ENCODE peak calls at places on chromosomes 3 and 15, in seven cellular contexts. Z is uterus, R is mesendoderm, S is neural progenitor cell, Y is mammary epithelial cell, O is body of pancreas, D is SJSA1. C is an unnamed sample. For H3K36me3, the result is how much of the 10 kb centered on the place peaks cover.

GRCh38 chr3:182940266-182940808 is 40.0 kb downstream of the DCUN1D1 start:
- DNase-seq in R (no peak), S (no peak), Y (no peak), O (no peak), Z (no peak), D (no peak), C (no peak)

GRCh38 chr3:126967386-126967785 is 15.5 kb upstream of the PLXNA1 start:
- DNase-seq in O (no peak), Z (no peak), S (no peak), D (no peak), R (no peak), Y (no peak), C (no peak)

GRCh38 chr15:85646538-85647091 is 148.1 kb downstream of the KLHL25 start:
- DNase-seq in O (no peak), S (no peak), Z (no peak), Y (peak), D (no peak), R (peak), C (no peak)

GRCh38 chr3:42520906-42521305 is 18.5 kb downstream of the VIPR1 start:
- DNase-seq in S (no peak), R (no peak), D (no peak), Z (no peak), O (no peak), Y (no peak), C (no peak)

GRCh38 chr3:167318306-167318705 is 61.8 kb downstream of the ZBBX start:
- DNase-seq in Y (no peak), Z (no peak), S (no peak), D (no peak), O (no peak), R (no peak), C (no peak)

GRCh38 chr3:23308986-23309625 is 106.0 kb downstream of the UBE2E2 start:
- DNase-seq in D (no peak), S (no peak), R (peak), Y (peak), O (no peak), Z (no peak), C (no peak)

GRCh38 chr15:68268405-68268804 is 9.1 kb upstream of the FEM1B start:
- DNase-seq in Y (peak), S (no peak), O (no peak), D (no peak), Z (no peak), R (no peak), C (no peak)

GRCh38 chr15:66231421-66232266 is 21.9 kb downstream of the MEGF11 start:
- DNase-seq in R (no peak), S (peak), D (no peak), O (no peak), Y (peak), Z (no peak), C (no peak)

GRCh38 chr15:55993804-55994539 is 560 bp upstream of the NEDD4 start:
- DNase-seq in S (peak), Y (peak), R (peak), Z (no peak), D (peak), O (no peak), C (no peak)

GRCh38 chr15:65587094-65587493 is 23.8 kb downstream of the INTS14 start:
- DNase-seq in Z (no peak), S (no peak), D (no peak), O (no peak), R (no peak), Y (no peak), C (no peak)

GRCh38 chr15:86061581-86061980 is 18.1 kb upstream of the AGBL1 start:
- DNase-seq in Z (no peak), Y (no peak), O (no peak), D (no peak), R (no peak), S (peak), C (no peak)

GRCh38 chr3:184175506-184175905 is 851 bp downstream of the AP2M1 start:
- DNase-seq in S (no peak), R (peak), O (no peak), Y (no peak), Z (no peak), D (peak), C (peak)

GRCh38 chr15:37720267-37720666 is 214.2 kb upstream of the TMCO5A start:
- DNase-seq in O (no peak), R (no peak), Y (no peak), S (no peak), Z (no peak), D (no peak), C (no peak)

GRCh38 chr3:178320481-178321352 is 215.5 kb upstream of the KCNMB2 start:
- DNase-seq in Z (peak), Y (peak), R (no peak), S (no peak), O (peak), D (no peak), C (no peak)

GRCh38 chr3:45112939-45113338 is 33.2 kb downstream of the CDCP1 start:
- DNase-seq in O (peak), D (no peak), Z (peak), Y (no peak), S (no peak), R (no peak), C (no peak)

GRCh38 chr15:62648954-62649353 is 393.6 kb upstream of the TPM1 start:
- DNase-seq in Y (no peak), Z (no peak), D (no peak), O (peak), R (peak), S (no peak), C (peak)

GRCh38 chr3:46999516-47000197 is 20.2 kb downstream of the NBEAL2 start:
- DNase-seq in Y (no peak), Z (no peak), D (no peak), O (no peak), R (no peak), S (no peak), C (no peak)

GRCh38 chr3:155153242-155154186 is 73.4 kb downstream of the MME start:
- DNase-seq in Z (no peak), D (no peak), Y (no peak), O (no peak), R (no peak), S (no peak), C (no peak)

GRCh38 chr3:194512895-194513601 is 26.2 kb upstream of the ATP13A3 start:
- DNase-seq in D (no peak), R (no peak), Z (no peak), O (peak), Y (no peak), S (no peak), C (no peak)

GRCh38 chr3:66106788-66107187 is 68.1 kb upstream of the MAGI1 start:
- DNase-seq in R (no peak), O (no peak), S (no peak), D (peak), Z (no peak), Y (no peak), C (no peak)

GRCh38 chr15:90345859-90346258 is 6.2 kb upstream of the ZNF774 start:
- DNase-seq in S (no peak), Z (no peak), R (peak), O (peak), D (no peak), Y (no peak), C (no peak)

GRCh38 chr3:44762170-44762677 is 630 bp downstream of the KIF15 start:
- DNase-seq in S (no peak), D (no peak), Z (no peak), R (no peak), Y (peak), O (no peak), C (peak)

GRCh38 chr15:57307527-57308193 is 68.6 kb upstream of the CGNL1 start:
- DNase-seq in Z (no peak), D (no peak), O (no peak), R (no peak), Y (no peak), S (no peak), C (no peak)

GRCh38 chr3:113758389-113759029 is 11.7 kb downstream of the ATP6V1A start:
- DNase-seq in S (no peak), Y (peak), Z (no peak), D (peak), O (no peak), R (no peak), C (no peak)

GRCh38 chr15:26864664-26865191 is 2.1 kb upstream of the GABRA5 start:
- DNase-seq in O (peak), D (peak), R (peak), Z (no peak), Y (peak), S (peak), C (peak)

GRCh38 chr3:179949869-179950268 is 86.9 kb downstream of the PEX5L start:
- DNase-seq in S (no peak), R (no peak), D (no peak), Y (no peak), O (no peak), Z (no peak), C (no peak)

GRCh38 chr15:71892335-71892734 is 82.0 kb downstream of the NR2E3 start:
- DNase-seq in O (no peak), S (no peak), Y (no peak), Z (no peak), R (no peak), D (no peak), C (no peak)
- H3K36me3 ChIP-seq in O (under half), S (under half), Y (under half), Z (under half), R (under half), D (under half), C (under half)

GRCh38 chr15:74405823-74406222 is 27.9 kb downstream of the SEMA7A start:
- DNase-seq in Y (no peak), R (no peak), S (no peak), Z (no peak), D (no peak), O (no peak), C (no peak)

GRCh38 chr15:74406517-74406916 is 27.2 kb downstream of the SEMA7A start:
- DNase-seq in D (no peak), O (no peak), Z (no peak), Y (no peak), R (no peak), S (no peak), C (no peak)

GRCh38 chr15:74408815-74409214 is 24.9 kb downstream of the SEMA7A start:
- DNase-seq in Z (no peak), S (no peak), R (no peak), D (no peak), Y (no peak), O (no peak), C (no peak)

GRCh38 chr15:74408385-74408784 is 25.4 kb downstream of the SEMA7A start:
- DNase-seq in Y (no peak), Z (no peak), S (no peak), O (no peak), R (no peak), D (no peak), C (no peak)

DNA sequence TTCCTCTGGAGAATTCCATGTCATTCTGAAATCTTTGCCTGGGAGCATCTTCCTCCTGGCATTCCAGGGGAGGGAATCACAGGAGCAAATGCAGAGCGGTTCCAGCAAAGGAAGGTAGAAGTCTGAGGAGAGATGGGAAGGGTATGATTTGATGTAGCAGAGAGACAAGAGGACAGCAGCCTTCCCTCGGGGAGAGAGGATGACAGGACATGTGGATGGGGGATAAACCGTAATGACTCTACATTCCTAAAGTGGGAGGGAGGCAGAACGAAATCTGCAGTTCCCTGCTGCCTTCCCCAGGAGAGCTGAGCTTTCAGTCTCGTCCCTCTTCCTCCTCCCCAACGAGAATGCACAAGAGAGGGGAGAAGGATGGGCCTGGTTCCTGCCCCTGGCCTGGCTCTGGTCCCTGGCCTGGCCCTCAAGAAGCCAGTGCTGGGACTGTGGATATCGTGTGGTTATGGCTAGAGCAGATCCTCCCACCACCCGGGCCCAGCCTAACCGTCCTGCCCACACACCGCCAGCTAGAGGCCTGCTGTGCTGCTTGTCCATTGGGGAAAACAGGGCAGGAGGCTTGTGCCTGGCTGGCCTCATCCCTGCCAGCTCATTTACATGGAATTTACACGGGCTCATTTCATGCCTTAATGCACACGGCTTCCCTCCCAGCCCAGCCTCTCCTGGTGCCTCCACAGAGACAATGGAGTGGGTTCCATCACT is 26.6 kb downstream of the SEMA7A start:
- DNase-seq in O (no peak), S (peak), D (peak), Z (peak), R (peak), Y (peak), C (no peak)
- H3K27ac ChIP-seq in O (no peak), S (no peak), D (peak), Z (peak), R (no peak), Y (peak), C (peak)

GRCh38 chr3:12924437-12924836 is 83.1 kb upstream of the RPL32 start:
- DNase-seq in Z (no peak), D (no peak), S (no peak), O (no peak), Y (no peak), R (no peak), C (no peak)

GRCh38 chr3:12922299-12922698 is 80.9 kb upstream of the RPL32 start:
- DNase-seq in D (no peak), Y (no peak), S (no peak), Z (no peak), O (no peak), R (no peak), C (no peak)

GRCh38 chr3:12922881-12923431 is 81.6 kb upstream of the RPL32 start:
- DNase-seq in Y (no peak), O (no peak), Z (no peak), R (no peak), S (no peak), D (no peak), C (no peak)

GRCh38 chr3:12926660-12927059 is 85.3 kb upstream of the RPL32 start:
- DNase-seq in R (no peak), Y (no peak), Z (no peak), O (no peak), D (no peak), S (no peak), C (no peak)

GRCh38 chr3:12925648-12926047 is 84.3 kb upstream of the RPL32 start:
- DNase-seq in D (no peak), Y (no peak), O (no peak), S (no peak), R (no peak), Z (no peak), C (no peak)
- H3K36me3 ChIP-seq in D (under half), Y (under half), O (under half), S (under half), R (under half), Z (under half), C (under half)

GRCh38 chr3:115445559-115445958 is 177.8 kb upstream of the GAP43 start:
- DNase-seq in Z (no peak), D (no peak), Y (no peak), R (no peak), O (no peak), S (no peak), C (no peak)

GRCh38 chr3:115448856-115449255 is 174.5 kb upstream of the GAP43 start:
- DNase-seq in O (no peak), Y (no peak), Z (no peak), D (no peak), S (no peak), R (no peak), C (no peak)
- H3K27ac ChIP-seq in O (no peak), Y (no peak), Z (no peak), D (no peak), S (no peak), R (no peak), C (no peak)

DNA sequence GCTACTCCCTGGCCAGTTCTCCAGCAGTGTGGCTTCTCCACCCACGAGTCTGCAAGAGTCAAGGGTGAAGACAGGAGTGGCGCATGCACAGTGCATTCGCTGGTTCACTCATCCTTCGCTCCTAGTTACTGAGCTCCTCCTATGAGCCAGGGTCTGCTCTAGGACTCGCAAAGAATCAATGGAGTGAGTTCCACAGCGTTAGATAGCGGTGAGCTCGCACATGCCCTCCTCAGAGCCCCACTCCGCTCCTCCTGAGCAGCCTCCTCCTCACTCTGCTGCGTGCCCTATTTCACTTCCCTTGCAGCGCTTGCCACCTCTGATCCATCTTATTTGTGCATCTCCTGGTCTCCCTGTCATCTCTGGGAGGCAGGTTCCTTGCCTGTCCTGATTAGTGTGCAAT is 63.0 kb downstream of the NUP210 start:
- DNase-seq in S (no peak), R (no peak), D (no peak), Y (no peak), O (no peak), Z (no peak), C (no peak)
- H3K36me3 ChIP-seq in S (under half), R (under half), D (under half), Y (under half), O (under half), Z (under half), C (half or more)

C was measured in Karpas-422.